ENCODE peak calls at places on chromosomes 11 and 22, in eight cellular contexts. One of them, this sample, is unnamed.

GRCh38 chr11:58730507-58731089 is 1.1 kb downstream of the GLYAT start:
- DNase-seq in tibial artery: no peak
- DNase-seq in NCI-H69: no peak
- DNase-seq in DMS153: no peak
- DNase-seq in lower leg skin: no peak
- DNase-seq in stimulated activated CD8-positive, alpha-beta memory T cell treated with anti-CD3 and anti-CD28 coated beads, Interleukin-2, amount 100 ng/mL, for 48 hours: no peak
- DNase-seq in stimulated activated CD4-positive, alpha-beta T cell treated with anti-CD3 and anti-CD28 coated beads, Interleukin-1b, Interleukin-23, amount 100 ng/mL, for 48 hours: no peak
- DNase-seq in effector memory CD8-positive, alpha-beta T cell: no peak
- DNase-seq in this sample: no peak

GRCh38 chr11:46315033-46315738 is 32.1 kb upstream of the DGKZ start:
- DNase-seq in tibial artery: no peak
- DNase-seq in NCI-H69: peak
- DNase-seq in DMS153: no peak
- DNase-seq in lower leg skin: no peak
- DNase-seq in stimulated activated CD8-positive, alpha-beta memory T cell treated with anti-CD3 and anti-CD28 coated beads, Interleukin-2, amount 100 ng/mL, for 48 hours: peak
- DNase-seq in stimulated activated CD4-positive, alpha-beta T cell treated with anti-CD3 and anti-CD28 coated beads, Interleukin-1b, Interleukin-23, amount 100 ng/mL, for 48 hours: peak
- DNase-seq in effector memory CD8-positive, alpha-beta T cell: peak
- DNase-seq in this sample: no peak

GRCh38 chr11:104663190-104664140 is 234.8 kb downstream of the CASP12 start:
- DNase-seq in tibial artery: no peak
- DNase-seq in NCI-H69: no peak
- DNase-seq in DMS153: no peak
- DNase-seq in lower leg skin: no peak
- DNase-seq in stimulated activated CD8-positive, alpha-beta memory T cell treated with anti-CD3 and anti-CD28 coated beads, Interleukin-2, amount 100 ng/mL, for 48 hours: no peak
- DNase-seq in stimulated activated CD4-positive, alpha-beta T cell treated with anti-CD3 and anti-CD28 coated beads, Interleukin-1b, Interleukin-23, amount 100 ng/mL, for 48 hours: no peak
- DNase-seq in effector memory CD8-positive, alpha-beta T cell: no peak
- DNase-seq in this sample: no peak

GRCh38 chr11:124676386-124676785 is 2.7 kb downstream of the SPA17 start:
- DNase-seq in tibial artery: peak
- DNase-seq in NCI-H69: no peak
- DNase-seq in DMS153: no peak
- DNase-seq in lower leg skin: no peak
- DNase-seq in stimulated activated CD8-positive, alpha-beta memory T cell treated with anti-CD3 and anti-CD28 coated beads, Interleukin-2, amount 100 ng/mL, for 48 hours: no peak
- DNase-seq in stimulated activated CD4-positive, alpha-beta T cell treated with anti-CD3 and anti-CD28 coated beads, Interleukin-1b, Interleukin-23, amount 100 ng/mL, for 48 hours: no peak
- DNase-seq in effector memory CD8-positive, alpha-beta T cell: no peak
- DNase-seq in this sample: no peak

GRCh38 chr11:32479291-32479690 is 44.0 kb upstream of the WT1 start:
- DNase-seq in tibial artery: no peak
- DNase-seq in NCI-H69: no peak
- DNase-seq in DMS153: no peak
- DNase-seq in lower leg skin: no peak
- DNase-seq in stimulated activated CD8-positive, alpha-beta memory T cell treated with anti-CD3 and anti-CD28 coated beads, Interleukin-2, amount 100 ng/mL, for 48 hours: no peak
- DNase-seq in stimulated activated CD4-positive, alpha-beta T cell treated with anti-CD3 and anti-CD28 coated beads, Interleukin-1b, Interleukin-23, amount 100 ng/mL, for 48 hours: no peak
- DNase-seq in effector memory CD8-positive, alpha-beta T cell: no peak
- DNase-seq in this sample: no peak

GRCh38 chr11:102476812-102477211 is 24.2 kb upstream of the TMEM123 start:
- DNase-seq in tibial artery: no peak
- DNase-seq in NCI-H69: peak
- DNase-seq in DMS153: peak
- DNase-seq in lower leg skin: peak
- DNase-seq in stimulated activated CD8-positive, alpha-beta memory T cell treated with anti-CD3 and anti-CD28 coated beads, Interleukin-2, amount 100 ng/mL, for 48 hours: no peak
- DNase-seq in stimulated activated CD4-positive, alpha-beta T cell treated with anti-CD3 and anti-CD28 coated beads, Interleukin-1b, Interleukin-23, amount 100 ng/mL, for 48 hours: peak
- DNase-seq in effector memory CD8-positive, alpha-beta T cell: no peak
- DNase-seq in this sample: no peak

GRCh38 chr22:46193898-46194310 is 43.6 kb downstream of the PPARA start:
- DNase-seq in tibial artery: no peak
- DNase-seq in NCI-H69: no peak
- DNase-seq in DMS153: no peak
- DNase-seq in lower leg skin: no peak
- DNase-seq in stimulated activated CD8-positive, alpha-beta memory T cell treated with anti-CD3 and anti-CD28 coated beads, Interleukin-2, amount 100 ng/mL, for 48 hours: no peak
- DNase-seq in stimulated activated CD4-positive, alpha-beta T cell treated with anti-CD3 and anti-CD28 coated beads, Interleukin-1b, Interleukin-23, amount 100 ng/mL, for 48 hours: no peak
- DNase-seq in effector memory CD8-positive, alpha-beta T cell: no peak
- DNase-seq in this sample: no peak

GRCh38 chr22:18001040-18001893 is 23.1 kb downstream of the MICAL3 start:
- DNase-seq in tibial artery: peak
- DNase-seq in NCI-H69: peak
- DNase-seq in DMS153: peak
- DNase-seq in lower leg skin: peak
- DNase-seq in stimulated activated CD8-positive, alpha-beta memory T cell treated with anti-CD3 and anti-CD28 coated beads, Interleukin-2, amount 100 ng/mL, for 48 hours: peak
- DNase-seq in stimulated activated CD4-positive, alpha-beta T cell treated with anti-CD3 and anti-CD28 coated beads, Interleukin-1b, Interleukin-23, amount 100 ng/mL, for 48 hours: peak
- DNase-seq in effector memory CD8-positive, alpha-beta T cell: peak
- DNase-seq in this sample: peak

GRCh38 chr11:30478923-30479322 is 107.2 kb downstream of the MPPED2 start:
- DNase-seq in tibial artery: peak
- DNase-seq in NCI-H69: peak
- DNase-seq in DMS153: no peak
- DNase-seq in lower leg skin: peak
- DNase-seq in stimulated activated CD8-positive, alpha-beta memory T cell treated with anti-CD3 and anti-CD28 coated beads, Interleukin-2, amount 100 ng/mL, for 48 hours: no peak
- DNase-seq in stimulated activated CD4-positive, alpha-beta T cell treated with anti-CD3 and anti-CD28 coated beads, Interleukin-1b, Interleukin-23, amount 100 ng/mL, for 48 hours: no peak
- DNase-seq in effector memory CD8-positive, alpha-beta T cell: no peak
- DNase-seq in this sample: no peak

GRCh38 chr22:22398530-22399327 is 109.8 kb downstream of the ZNF280B start:
- DNase-seq in tibial artery: no peak
- DNase-seq in NCI-H69: no peak
- DNase-seq in DMS153: no peak
- DNase-seq in lower leg skin: no peak
- DNase-seq in stimulated activated CD8-positive, alpha-beta memory T cell treated with anti-CD3 and anti-CD28 coated beads, Interleukin-2, amount 100 ng/mL, for 48 hours: no peak
- DNase-seq in stimulated activated CD4-positive, alpha-beta T cell treated with anti-CD3 and anti-CD28 coated beads, Interleukin-1b, Interleukin-23, amount 100 ng/mL, for 48 hours: no peak
- DNase-seq in effector memory CD8-positive, alpha-beta T cell: no peak
- DNase-seq in this sample: no peak

GRCh38 chr11:47280860-47281259 is 10.9 kb downstream of the MADD start:
- DNase-seq in tibial artery: peak
- DNase-seq in NCI-H69: no peak
- DNase-seq in DMS153: no peak
- DNase-seq in lower leg skin: no peak
- DNase-seq in stimulated activated CD8-positive, alpha-beta memory T cell treated with anti-CD3 and anti-CD28 coated beads, Interleukin-2, amount 100 ng/mL, for 48 hours: no peak
- DNase-seq in stimulated activated CD4-positive, alpha-beta T cell treated with anti-CD3 and anti-CD28 coated beads, Interleukin-1b, Interleukin-23, amount 100 ng/mL, for 48 hours: no peak
- DNase-seq in effector memory CD8-positive, alpha-beta T cell: no peak
- DNase-seq in this sample: no peak

GRCh38 chr11:111441443-111441842 is 62.4 kb upstream of the POU2AF1 start:
- DNase-seq in tibial artery: no peak
- DNase-seq in NCI-H69: no peak
- DNase-seq in DMS153: no peak
- DNase-seq in lower leg skin: no peak
- DNase-seq in stimulated activated CD8-positive, alpha-beta memory T cell treated with anti-CD3 and anti-CD28 coated beads, Interleukin-2, amount 100 ng/mL, for 48 hours: no peak
- DNase-seq in stimulated activated CD4-positive, alpha-beta T cell treated with anti-CD3 and anti-CD28 coated beads, Interleukin-1b, Interleukin-23, amount 100 ng/mL, for 48 hours: no peak
- DNase-seq in effector memory CD8-positive, alpha-beta T cell: no peak
- DNase-seq in this sample: no peak

GRCh38 chr11:132131051-132131450 is 760.6 kb downstream of the NTM start:
- DNase-seq in tibial artery: no peak
- DNase-seq in NCI-H69: peak
- DNase-seq in DMS153: peak
- DNase-seq in lower leg skin: no peak
- DNase-seq in stimulated activated CD8-positive, alpha-beta memory T cell treated with anti-CD3 and anti-CD28 coated beads, Interleukin-2, amount 100 ng/mL, for 48 hours: no peak
- DNase-seq in stimulated activated CD4-positive, alpha-beta T cell treated with anti-CD3 and anti-CD28 coated beads, Interleukin-1b, Interleukin-23, amount 100 ng/mL, for 48 hours: no peak
- DNase-seq in effector memory CD8-positive, alpha-beta T cell: no peak
- DNase-seq in this sample: no peak

GRCh38 chr11:76150141-76150540 is 56.2 kb downstream of the WNT11 start:
- DNase-seq in tibial artery: no peak
- DNase-seq in NCI-H69: no peak
- DNase-seq in DMS153: no peak
- DNase-seq in lower leg skin: no peak
- DNase-seq in stimulated activated CD8-positive, alpha-beta memory T cell treated with anti-CD3 and anti-CD28 coated beads, Interleukin-2, amount 100 ng/mL, for 48 hours: no peak
- DNase-seq in stimulated activated CD4-positive, alpha-beta T cell treated with anti-CD3 and anti-CD28 coated beads, Interleukin-1b, Interleukin-23, amount 100 ng/mL, for 48 hours: no peak
- DNase-seq in effector memory CD8-positive, alpha-beta T cell: no peak
- DNase-seq in this sample: no peak

GRCh38 chr22:27885977-27886842 is 32.8 kb downstream of the PITPNB start:
- DNase-seq in tibial artery: no peak
- DNase-seq in NCI-H69: peak
- DNase-seq in DMS153: no peak
- DNase-seq in lower leg skin: no peak
- DNase-seq in stimulated activated CD8-positive, alpha-beta memory T cell treated with anti-CD3 and anti-CD28 coated beads, Interleukin-2, amount 100 ng/mL, for 48 hours: no peak
- DNase-seq in stimulated activated CD4-positive, alpha-beta T cell treated with anti-CD3 and anti-CD28 coated beads, Interleukin-1b, Interleukin-23, amount 100 ng/mL, for 48 hours: peak
- DNase-seq in effector memory CD8-positive, alpha-beta T cell: peak
- DNase-seq in this sample: no peak

GRCh38 chr22:37982938-37983859 is 1.2 kb downstream of the SOX10 start:
- DNase-seq in tibial artery: no peak
- DNase-seq in NCI-H69: no peak
- DNase-seq in DMS153: no peak
- DNase-seq in lower leg skin: no peak
- DNase-seq in stimulated activated CD8-positive, alpha-beta memory T cell treated with anti-CD3 and anti-CD28 coated beads, Interleukin-2, amount 100 ng/mL, for 48 hours: no peak
- DNase-seq in stimulated activated CD4-positive, alpha-beta T cell treated with anti-CD3 and anti-CD28 coated beads, Interleukin-1b, Interleukin-23, amount 100 ng/mL, for 48 hours: no peak
- DNase-seq in effector memory CD8-positive, alpha-beta T cell: no peak
- DNase-seq in this sample: no peak

GRCh38 chr11:72308226-72309073 is 64.5 kb upstream of the PHOX2A start:
- DNase-seq in tibial artery: no peak
- DNase-seq in NCI-H69: peak
- DNase-seq in DMS153: peak
- DNase-seq in lower leg skin: no peak
- DNase-seq in stimulated activated CD8-positive, alpha-beta memory T cell treated with anti-CD3 and anti-CD28 coated beads, Interleukin-2, amount 100 ng/mL, for 48 hours: no peak
- DNase-seq in stimulated activated CD4-positive, alpha-beta T cell treated with anti-CD3 and anti-CD28 coated beads, Interleukin-1b, Interleukin-23, amount 100 ng/mL, for 48 hours: no peak
- DNase-seq in effector memory CD8-positive, alpha-beta T cell: no peak
- DNase-seq in this sample: no peak

GRCh38 chr11:68014157-68014965 is 4.2 kb downstream of the ALDH3B1 start:
- DNase-seq in tibial artery: peak
- DNase-seq in NCI-H69: peak
- DNase-seq in DMS153: no peak
- DNase-seq in lower leg skin: peak
- DNase-seq in stimulated activated CD8-positive, alpha-beta memory T cell treated with anti-CD3 and anti-CD28 coated beads, Interleukin-2, amount 100 ng/mL, for 48 hours: no peak
- DNase-seq in stimulated activated CD4-positive, alpha-beta T cell treated with anti-CD3 and anti-CD28 coated beads, Interleukin-1b, Interleukin-23, amount 100 ng/mL, for 48 hours: no peak
- DNase-seq in effector memory CD8-positive, alpha-beta T cell: no peak
- DNase-seq in this sample: peak

GRCh38 chr11:3802016-3802790 is 4.8 kb upstream of the NUP98 start:
- DNase-seq in tibial artery: no peak
- DNase-seq in NCI-H69: no peak
- DNase-seq in DMS153: no peak
- DNase-seq in lower leg skin: no peak
- DNase-seq in stimulated activated CD8-positive, alpha-beta memory T cell treated with anti-CD3 and anti-CD28 coated beads, Interleukin-2, amount 100 ng/mL, for 48 hours: no peak
- DNase-seq in stimulated activated CD4-positive, alpha-beta T cell treated with anti-CD3 and anti-CD28 coated beads, Interleukin-1b, Interleukin-23, amount 100 ng/mL, for 48 hours: no peak
- DNase-seq in effector memory CD8-positive, alpha-beta T cell: no peak
- DNase-seq in this sample: no peak

GRCh38 chr11:85961930-85962363 is 106.8 kb downstream of the CCDC83 start:
- DNase-seq in tibial artery: no peak
- DNase-seq in NCI-H69: peak
- DNase-seq in DMS153: no peak
- DNase-seq in lower leg skin: no peak
- DNase-seq in stimulated activated CD8-positive, alpha-beta memory T cell treated with anti-CD3 and anti-CD28 coated beads, Interleukin-2, amount 100 ng/mL, for 48 hours: no peak
- DNase-seq in stimulated activated CD4-positive, alpha-beta T cell treated with anti-CD3 and anti-CD28 coated beads, Interleukin-1b, Interleukin-23, amount 100 ng/mL, for 48 hours: no peak
- DNase-seq in effector memory CD8-positive, alpha-beta T cell: no peak
- DNase-seq in this sample: no peak

GRCh38 chr11:34585870-34586654 is 34.8 kb upstream of the EHF start:
- DNase-seq in tibial artery: no peak
- DNase-seq in NCI-H69: peak
- DNase-seq in DMS153: peak
- DNase-seq in lower leg skin: no peak
- DNase-seq in stimulated activated CD8-positive, alpha-beta memory T cell treated with anti-CD3 and anti-CD28 coated beads, Interleukin-2, amount 100 ng/mL, for 48 hours: no peak
- DNase-seq in stimulated activated CD4-positive, alpha-beta T cell treated with anti-CD3 and anti-CD28 coated beads, Interleukin-1b, Interleukin-23, amount 100 ng/mL, for 48 hours: no peak
- DNase-seq in effector memory CD8-positive, alpha-beta T cell: no peak
- DNase-seq in this sample: no peak